ENCODE peak calls at places on chromosomes 13 and 19, in five cellular contexts. Z, B, I, F and O are unnamed samples.

GRCh38 chr13:23701646-23702045 is 131.4 kb downstream of the TNFRSF19 start:
- DNase-seq in Z (peak; percentile 97), B (peak; percentile 89), I (no peak), F (peak; percentile 65), O (no peak)

GRCh38 chr13:94061316-94061715 is 418.2 kb downstream of the DCT start:
- DNase-seq in Z (peak; percentile 24), B (no peak), I (no peak), F (peak; percentile 53), O (peak; percentile 73)

GRCh38 chr19:51227324-51227723 is 2.4 kb downstream of the CD33 start:
- DNase-seq in Z (no peak), B (no peak), I (no peak), F (no peak), O (no peak)

GRCh38 chr19:38277969-38278680 is 13.8 kb downstream of the SPINT2 start:
- DNase-seq in Z (no peak), B (peak; percentile 78), I (no peak), F (peak; percentile 65), O (no peak)

GRCh38 chr13:93460005-93460404 is 233.4 kb downstream of the GPC6 start:
- DNase-seq in Z (no peak), B (no peak), I (no peak), F (no peak), O (no peak)

GRCh38 chr19:48807590-48808308 is 3.1 kb downstream of the BCAT2 start:
- DNase-seq in Z (no peak), B (no peak), I (peak; percentile 72), F (no peak), O (no peak)

GRCh38 chr13:101698400-101698799 is 245.9 kb downstream of the ITGBL1 start:
- DNase-seq in Z (peak; percentile 41), B (no peak), I (no peak), F (peak; percentile 6), O (no peak)

GRCh38 chr13:110448677-110449076 is 112.8 kb downstream of the RAB20 start:
- DNase-seq in Z (no peak), B (no peak), I (no peak), F (no peak), O (no peak)

GRCh38 chr13:106384516-106384915 is 150.9 kb downstream of the EFNB2 start:
- DNase-seq in Z (no peak), B (no peak), I (no peak), F (no peak), O (no peak)

GRCh38 chr19:15871570-15871969 is 26.3 kb downstream of the CYP4F2 start:
- DNase-seq in Z (no peak), B (no peak), I (no peak), F (no peak), O (no peak)

GRCh38 chr13:107342747-107343146 is 774.8 kb upstream of the ARGLU1 start:
- DNase-seq in Z (no peak), B (no peak), I (no peak), F (no peak), O (no peak)

GRCh38 chr13:25847145-25847544 is 204.7 kb downstream of the SHISA2 start:
- DNase-seq in Z (no peak), B (no peak), I (no peak), F (no peak), O (no peak)

GRCh38 chr13:110308377-110309158 is 1.5 kb downstream of the COL4A2 start:
- DNase-seq in Z (no peak), B (peak; percentile 73), I (peak; percentile 69), F (peak; percentile 61), O (no peak)

GRCh38 chr13:107665926-107666458 is 549.3 kb downstream of the LIG4 start:
- DNase-seq in Z (no peak), B (no peak), I (no peak), F (no peak), O (no peak)

GRCh38 chr13:94612050-94612449 is 10.4 kb downstream of the GPR180 start:
- DNase-seq in Z (no peak), B (no peak), I (no peak), F (no peak), O (no peak)

GRCh38 chr13:107964356-107964755 is 251.0 kb downstream of the LIG4 start:
- DNase-seq in Z (no peak), B (no peak), I (no peak), F (peak; percentile 17), O (no peak)

GRCh38 chr19:607301-608154 is 17.8 kb downstream of the HCN2 start:
- DNase-seq in Z (no peak), B (no peak), I (no peak), F (no peak), O (no peak)

GRCh38 chr13:61275740-61276139 is 139.9 kb downstream of the PCDH20 start:
- DNase-seq in Z (no peak), B (no peak), I (no peak), F (no peak), O (no peak)

GRCh38 chr13:97261254-97262015 is 39.3 kb downstream of the MBNL2 start:
- DNase-seq in Z (no peak), B (no peak), I (no peak), F (no peak), O (no peak)

GRCh38 chr13:110226051-110226562 is 80.8 kb downstream of the COL4A1 start:
- DNase-seq in Z (no peak), B (no peak), I (no peak), F (peak; percentile 79), O (no peak)

GRCh38 chr13:110245421-110245899 is 61.5 kb downstream of the COL4A1 start:
- DNase-seq in Z (no peak), B (peak; percentile 26), I (peak; percentile 15), F (peak; percentile 68), O (no peak)

GRCh38 chr13:112242777-112243176 is 133.4 kb upstream of the SPACA7 start:
- DNase-seq in Z (no peak), B (no peak), I (no peak), F (no peak), O (no peak)

GRCh38 chr19:52786078-52786463 is 520 bp downstream of the ZNF600 start:
- DNase-seq in Z (no peak), B (peak; percentile 15), I (no peak), F (no peak), O (no peak)

GRCh38 chr19:49514151-49514550 is 1.7 kb downstream of the FCGRT start:
- DNase-seq in Z (no peak), B (no peak), I (no peak), F (no peak), O (no peak)

GRCh38 chr13:99856021-99856420 is 115.5 kb downstream of the ZIC5 start:
- DNase-seq in Z (no peak), B (no peak), I (no peak), F (no peak), O (no peak)

GRCh38 chr13:20685042-20685441 is 18.5 kb upstream of the IL17D start:
- DNase-seq in Z (no peak), B (no peak), I (no peak), F (no peak), O (no peak)

GRCh38 chr13:114088234-114088633 is 44.2 kb downstream of the RASA3 start:
- DNase-seq in Z (no peak), B (no peak), I (no peak), F (no peak), O (no peak)

GRCh38 chr13:114089341-114089740 is 43.1 kb downstream of the RASA3 start:
- DNase-seq in Z (no peak), B (peak; percentile 5), I (no peak), F (no peak), O (no peak)

GRCh38 chr13:114088863-114089262 is 43.6 kb downstream of the RASA3 start:
- DNase-seq in Z (no peak), B (no peak), I (no peak), F (no peak), O (no peak)

GRCh38 chr13:114089751-114090400 is 42.5 kb downstream of the RASA3 start:
- DNase-seq in Z (no peak), B (no peak), I (no peak), F (no peak), O (no peak)

DNA sequence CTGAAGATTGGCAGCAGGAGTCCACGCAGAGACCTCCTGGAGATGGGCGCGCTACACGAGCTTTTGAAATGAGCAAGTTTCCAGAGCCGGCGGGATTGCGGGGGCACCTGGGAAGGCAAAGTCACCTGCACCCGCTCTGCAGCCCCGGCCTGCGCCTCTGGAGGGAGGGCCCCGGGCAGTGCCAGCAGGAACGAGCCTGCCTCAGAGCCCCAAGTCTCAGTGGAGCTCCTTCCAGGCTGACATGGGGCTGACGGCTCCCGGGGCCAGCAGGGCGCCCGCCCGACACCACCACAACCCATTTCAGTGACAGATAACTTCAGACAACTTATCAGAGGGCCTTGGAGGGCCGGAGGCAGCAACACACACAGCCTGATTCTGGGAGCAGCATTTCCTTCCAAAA is 45.0 kb downstream of the RASA3 start:
- DNase-seq in Z (no peak), B (peak; percentile 11), I (no peak), F (no peak), O (no peak)
- H3K4me3 ChIP-seq in Z (no peak overlapping the region), B (no peak overlapping the region), I (no peak overlapping the region), F (no peak overlapping the region), O (no peak overlapping the region)

DNA sequence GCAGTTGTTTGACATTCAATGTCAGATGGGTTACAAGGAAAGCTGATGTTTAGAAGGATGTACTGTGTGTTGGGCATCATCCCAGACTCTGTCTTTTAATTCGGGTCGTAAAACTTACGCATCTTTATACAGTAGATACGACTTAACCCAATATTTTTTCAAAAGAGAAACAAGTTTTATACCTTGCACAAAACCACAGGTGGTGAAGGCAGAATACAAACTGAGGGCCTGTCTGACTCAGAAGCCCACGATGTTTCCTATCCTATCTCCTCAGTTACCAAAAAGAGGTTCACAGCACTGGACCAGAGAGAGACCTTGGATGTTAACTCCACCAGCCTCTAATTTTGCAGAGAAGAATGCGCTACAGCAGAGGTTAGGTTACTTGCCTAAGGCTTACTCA is 477.0 kb downstream of the FOXO1 start:
- DNase-seq in Z (no peak), B (no peak), I (no peak), F (no peak), O (no peak)
- H3K4me3 ChIP-seq in Z (no peak overlapping the region), B (no peak overlapping the region), I (no peak overlapping the region), F (no peak overlapping the region), O (no peak overlapping the region)

GRCh38 chr13:42699922-42700321 is 81.5 kb upstream of the FAM216B start:
- DNase-seq in Z (no peak), B (no peak), I (no peak), F (no peak), O (no peak)
- H3K4me3 ChIP-seq in Z (no peak overlapping the region), B (no peak overlapping the region), I (no peak overlapping the region), F (no peak overlapping the region), O (no peak overlapping the region)

GRCh38 chr19:55435020-55435419 is 8.1 kb downstream of the SHISA7 start:
- DNase-seq in Z (no peak), B (no peak), I (no peak), F (no peak), O (no peak)

GRCh38 chr19:55434356-55434755 is 8.7 kb downstream of the SHISA7 start:
- DNase-seq in Z (no peak), B (no peak), I (no peak), F (no peak), O (no peak)

GRCh38 chr19:55439052-55439451 is 4.0 kb downstream of the SHISA7 start:
- DNase-seq in Z (no peak), B (no peak), I (no peak), F (no peak), O (no peak)

GRCh38 chr19:55436847-55437246 is 6.3 kb downstream of the SHISA7 start:
- DNase-seq in Z (no peak), B (no peak), I (no peak), F (no peak), O (no peak)

DNA sequence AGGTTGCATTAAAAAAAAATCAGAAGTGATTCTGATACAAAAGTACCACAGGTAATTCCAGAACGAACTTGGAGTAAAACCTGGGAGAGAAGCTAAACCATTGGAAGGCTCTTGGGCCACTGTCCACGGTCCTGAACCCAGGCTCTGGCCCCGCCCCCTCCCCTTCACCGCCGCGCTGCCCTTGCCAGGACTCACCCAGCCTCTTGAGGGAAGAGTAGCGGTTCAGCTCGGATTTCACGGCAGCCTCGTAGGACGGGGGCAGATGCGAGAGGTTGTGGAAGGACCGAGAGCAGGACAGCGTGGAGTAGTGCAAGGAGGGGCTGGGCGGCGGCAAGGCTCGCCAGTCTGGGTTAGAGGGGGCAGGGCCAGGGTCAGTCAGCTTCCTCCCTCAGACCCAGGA is 5.7 kb downstream of the SHISA7 start:
- DNase-seq in Z (no peak), B (no peak), I (peak; percentile 47), F (peak; percentile 63), O (no peak)
- H3K4me3 ChIP-seq in Z (no peak overlapping the region), B (no peak overlapping the region), I (no peak overlapping the region), F (no peak overlapping the region), O (no peak overlapping the region)